ENCODE peak calls at places on chromosomes 7 and 10, in seven cellular contexts. One of them, this sample, is unnamed. For H3K36me3 and H3K4me1, the result is how much of the 10 kb centered on the place peaks cover.

GRCh38 chr10:22427890-22428571 is 82.7 kb downstream of the SPAG6 start:
- DNase-seq in small intestine: peak
- DNase-seq in hepatocyte: peak
- DNase-seq in right atrium auricular region: no peak
- DNase-seq in tibial nerve: no peak
- DNase-seq in upper lobe of left lung: no peak
- DNase-seq in mammary epithelial cell: peak
- DNase-seq in this sample: peak

GRCh38 chr7:90552521-90552920 is 43.6 kb upstream of the CDK14 start:
- DNase-seq in small intestine: no peak
- DNase-seq in hepatocyte: no peak
- DNase-seq in right atrium auricular region: no peak
- DNase-seq in tibial nerve: no peak
- DNase-seq in upper lobe of left lung: no peak
- DNase-seq in mammary epithelial cell: peak
- DNase-seq in this sample: peak

GRCh38 chr10:4983615-4984216 is 19.9 kb downstream of the AKR1C2 start:
- DNase-seq in small intestine: no peak
- DNase-seq in hepatocyte: no peak
- DNase-seq in right atrium auricular region: no peak
- DNase-seq in tibial nerve: no peak
- DNase-seq in upper lobe of left lung: no peak
- DNase-seq in mammary epithelial cell: no peak
- DNase-seq in this sample: no peak

GRCh38 chr7:1298938-1299885 is 66.5 kb downstream of the UNCX start:
- DNase-seq in small intestine: no peak
- DNase-seq in hepatocyte: no peak
- DNase-seq in right atrium auricular region: no peak
- DNase-seq in tibial nerve: no peak
- DNase-seq in upper lobe of left lung: no peak
- DNase-seq in mammary epithelial cell: no peak
- DNase-seq in this sample: no peak

GRCh38 chr7:124263232-124263827 is 230.5 kb upstream of the TMEM229A start:
- DNase-seq in small intestine: no peak
- DNase-seq in hepatocyte: peak
- DNase-seq in right atrium auricular region: no peak
- DNase-seq in tibial nerve: no peak
- DNase-seq in upper lobe of left lung: no peak
- DNase-seq in mammary epithelial cell: peak
- DNase-seq in this sample: peak

GRCh38 chr7:1322240-1323110 is 89.8 kb downstream of the UNCX start:
- DNase-seq in small intestine: no peak
- DNase-seq in hepatocyte: no peak
- DNase-seq in right atrium auricular region: no peak
- DNase-seq in tibial nerve: no peak
- DNase-seq in upper lobe of left lung: no peak
- DNase-seq in mammary epithelial cell: no peak
- DNase-seq in this sample: no peak

GRCh38 chr7:149624006-149624405 is 126.4 kb upstream of the ZNF746 start:
- DNase-seq in small intestine: peak
- DNase-seq in hepatocyte: peak
- DNase-seq in right atrium auricular region: no peak
- DNase-seq in tibial nerve: no peak
- DNase-seq in upper lobe of left lung: peak
- DNase-seq in mammary epithelial cell: peak
- DNase-seq in this sample: peak

GRCh38 chr10:89299031-89299430 is 2.8 kb upstream of the IFIT2 start:
- DNase-seq in small intestine: no peak
- DNase-seq in hepatocyte: no peak
- DNase-seq in right atrium auricular region: no peak
- DNase-seq in tibial nerve: no peak
- DNase-seq in upper lobe of left lung: no peak
- DNase-seq in mammary epithelial cell: no peak
- DNase-seq in this sample: no peak

GRCh38 chr10:2650328-2650727 is 417.0 kb upstream of the PFKP start:
- DNase-seq in small intestine: no peak
- DNase-seq in hepatocyte: no peak
- DNase-seq in right atrium auricular region: no peak
- DNase-seq in tibial nerve: no peak
- DNase-seq in upper lobe of left lung: no peak
- DNase-seq in mammary epithelial cell: no peak
- DNase-seq in this sample: no peak

GRCh38 chr10:101393378-101393777 is 39.4 kb downstream of the BTRC start:
- DNase-seq in small intestine: no peak
- DNase-seq in hepatocyte: no peak
- DNase-seq in right atrium auricular region: no peak
- DNase-seq in tibial nerve: no peak
- DNase-seq in upper lobe of left lung: no peak
- DNase-seq in mammary epithelial cell: no peak
- DNase-seq in this sample: no peak

GRCh38 chr10:80596391-80597257 is 58.9 kb downstream of the SH2D4B start:
- DNase-seq in small intestine: peak
- DNase-seq in hepatocyte: peak
- DNase-seq in right atrium auricular region: no peak
- DNase-seq in tibial nerve: no peak
- DNase-seq in upper lobe of left lung: peak
- DNase-seq in mammary epithelial cell: peak
- DNase-seq in this sample: peak

GRCh38 chr7:12620371-12620770 is 49.9 kb downstream of the SCIN start:
- DNase-seq in small intestine: no peak
- DNase-seq in hepatocyte: no peak
- DNase-seq in right atrium auricular region: no peak
- DNase-seq in tibial nerve: no peak
- DNase-seq in upper lobe of left lung: no peak
- DNase-seq in mammary epithelial cell: no peak
- DNase-seq in this sample: no peak

DNA sequence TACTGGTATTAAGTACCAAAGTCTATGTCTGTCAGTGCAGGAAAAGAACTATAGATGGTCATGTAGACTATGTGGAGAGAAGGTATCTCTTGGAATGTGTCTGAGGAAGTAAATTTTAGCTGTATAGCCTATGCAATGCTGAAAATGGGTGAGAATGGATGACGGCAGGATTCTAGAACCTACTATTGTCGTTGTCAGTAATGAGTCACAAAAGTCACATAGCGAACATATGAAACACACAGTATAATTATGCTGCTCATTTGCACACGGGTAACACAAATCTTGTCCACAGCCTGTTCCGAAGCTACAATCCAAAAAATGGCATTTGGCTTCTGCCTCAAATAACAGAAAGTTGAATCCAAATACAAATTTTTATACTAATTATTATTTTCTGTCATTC is 33.6 kb upstream of the KMT2E start:
- DNase-seq in small intestine: no peak
- DNase-seq in hepatocyte: no peak
- DNase-seq in right atrium auricular region: no peak
- DNase-seq in tibial nerve: no peak
- DNase-seq in upper lobe of left lung: no peak
- DNase-seq in mammary epithelial cell: no peak
- DNase-seq in this sample: no peak
- H3K4me3 ChIP-seq in small intestine: no peak
- H3K4me3 ChIP-seq in hepatocyte: no peak
- H3K4me3 ChIP-seq in right atrium auricular region: no peak
- H3K4me3 ChIP-seq in tibial nerve: no peak
- H3K4me3 ChIP-seq in upper lobe of left lung: no peak
- H3K4me3 ChIP-seq in mammary epithelial cell: no peak
- H3K4me3 ChIP-seq in this sample: no peak

DNA sequence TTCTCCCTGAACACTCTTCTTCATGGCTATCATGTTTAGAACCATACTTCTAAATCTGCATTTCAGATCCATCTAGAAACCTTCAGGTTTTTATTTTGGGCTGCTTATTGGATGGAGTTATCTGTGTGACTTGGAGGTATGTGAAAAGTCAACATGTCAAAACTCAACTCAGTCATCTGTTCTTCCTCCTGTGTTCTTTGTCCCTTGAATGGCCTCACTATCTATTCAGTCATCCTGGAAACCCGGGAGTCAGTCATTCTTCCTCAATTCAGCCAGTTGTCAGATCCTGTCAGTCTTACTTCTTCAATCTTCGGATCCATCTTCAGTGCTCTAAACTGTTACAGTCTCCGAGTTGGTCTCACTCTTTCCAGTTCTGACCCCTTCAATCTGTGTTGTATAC is 52.2 kb downstream of the VKORC1L1 start:
- DNase-seq in small intestine: no peak
- DNase-seq in hepatocyte: no peak
- DNase-seq in right atrium auricular region: no peak
- DNase-seq in tibial nerve: no peak
- DNase-seq in upper lobe of left lung: no peak
- DNase-seq in mammary epithelial cell: no peak
- DNase-seq in this sample: no peak
- H3K36me3 ChIP-seq in small intestine: under half
- H3K36me3 ChIP-seq in hepatocyte: under half
- H3K36me3 ChIP-seq in right atrium auricular region: under half
- H3K36me3 ChIP-seq in tibial nerve: under half
- H3K36me3 ChIP-seq in upper lobe of left lung: under half
- H3K36me3 ChIP-seq in mammary epithelial cell: under half
- H3K36me3 ChIP-seq in this sample: under half

GRCh38 chr7:47185839-47186238 is 396.1 kb downstream of the TNS3 start:
- DNase-seq in small intestine: no peak
- DNase-seq in hepatocyte: no peak
- DNase-seq in right atrium auricular region: no peak
- DNase-seq in tibial nerve: no peak
- DNase-seq in upper lobe of left lung: no peak
- DNase-seq in mammary epithelial cell: no peak
- DNase-seq in this sample: no peak

GRCh38 chr7:47191316-47191715 is 390.6 kb downstream of the TNS3 start:
- DNase-seq in small intestine: no peak
- DNase-seq in hepatocyte: no peak
- DNase-seq in right atrium auricular region: no peak
- DNase-seq in tibial nerve: no peak
- DNase-seq in upper lobe of left lung: no peak
- DNase-seq in mammary epithelial cell: no peak
- DNase-seq in this sample: no peak

GRCh38 chr7:47186316-47186715 is 395.6 kb downstream of the TNS3 start:
- DNase-seq in small intestine: no peak
- DNase-seq in hepatocyte: no peak
- DNase-seq in right atrium auricular region: no peak
- DNase-seq in tibial nerve: no peak
- DNase-seq in upper lobe of left lung: no peak
- DNase-seq in mammary epithelial cell: no peak
- DNase-seq in this sample: no peak

GRCh38 chr7:47190462-47190861 is 391.4 kb downstream of the TNS3 start:
- DNase-seq in small intestine: no peak
- DNase-seq in hepatocyte: no peak
- DNase-seq in right atrium auricular region: no peak
- DNase-seq in tibial nerve: no peak
- DNase-seq in upper lobe of left lung: no peak
- DNase-seq in mammary epithelial cell: no peak
- DNase-seq in this sample: no peak

GRCh38 chr7:47188653-47189315 is 393.1 kb downstream of the TNS3 start:
- DNase-seq in small intestine: no peak
- DNase-seq in hepatocyte: no peak
- DNase-seq in right atrium auricular region: no peak
- DNase-seq in tibial nerve: no peak
- DNase-seq in upper lobe of left lung: no peak
- DNase-seq in mammary epithelial cell: no peak
- DNase-seq in this sample: no peak
- H3K4me1 ChIP-seq in small intestine: under half
- H3K4me1 ChIP-seq in hepatocyte: under half
- H3K4me1 ChIP-seq in right atrium auricular region: under half
- H3K4me1 ChIP-seq in tibial nerve: under half
- H3K4me1 ChIP-seq in upper lobe of left lung: under half
- H3K4me1 ChIP-seq in mammary epithelial cell: under half
- H3K4me1 ChIP-seq in this sample: under half

DNA sequence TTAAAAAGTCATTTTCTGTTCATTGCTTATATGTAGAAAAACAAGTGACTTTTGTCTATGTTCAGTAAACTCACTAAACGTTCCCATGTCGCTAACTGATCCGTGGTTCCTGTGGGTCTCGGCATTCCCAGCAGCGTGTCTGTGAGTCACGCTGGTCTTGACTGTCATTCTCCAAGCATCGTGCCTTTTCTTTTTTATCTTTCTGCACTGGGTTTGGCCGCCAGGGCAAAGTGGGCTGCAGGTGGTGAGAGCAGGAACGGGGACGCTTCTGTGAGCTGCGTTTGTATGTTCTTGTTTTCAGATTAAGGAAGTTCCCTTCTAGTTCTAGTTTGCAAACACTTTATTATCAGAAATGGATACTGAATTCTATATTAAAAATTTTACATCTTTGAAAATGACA is 6.8 kb upstream of the SCART1 start:
- DNase-seq in small intestine: no peak
- DNase-seq in hepatocyte: no peak
- DNase-seq in right atrium auricular region: peak
- DNase-seq in tibial nerve: no peak
- DNase-seq in upper lobe of left lung: no peak
- DNase-seq in mammary epithelial cell: no peak
- DNase-seq in this sample: no peak
- H3K4me3 ChIP-seq in small intestine: no peak
- H3K4me3 ChIP-seq in hepatocyte: no peak
- H3K4me3 ChIP-seq in right atrium auricular region: no peak
- H3K4me3 ChIP-seq in tibial nerve: no peak
- H3K4me3 ChIP-seq in upper lobe of left lung: no peak
- H3K4me3 ChIP-seq in mammary epithelial cell: no peak
- H3K4me3 ChIP-seq in this sample: no peak